ENCODE peak calls at places on chromosome 14, in ten cellular contexts. One of them, this sample, is unnamed.

GRCh38 chr14:30620178-30620577 is 1.9 kb upstream of the SCFD1 start:
- DNase-seq in GM13977: peak; percentile 46
- DNase-seq in A549: peak; percentile 7
- DNase-seq in adrenal gland: no peak
- DNase-seq in dorsolateral prefrontal cortex: no peak
- DNase-seq in kidney: no peak
- DNase-seq in nephron progenitor cell: no peak
- DNase-seq in HFF-Myc: no peak
- DNase-seq in uterus: no peak
- DNase-seq in esophagus muscularis mucosa: no peak
- DNase-seq in this sample: no peak

GRCh38 chr14:73888971-73889370 is 2.3 kb downstream of the ZNF410 start:
- DNase-seq in uterus: no peak
- DNase-seq in nephron progenitor cell: no peak
- DNase-seq in kidney: no peak
- DNase-seq in A549: no peak
- DNase-seq in GM13977: no peak
- DNase-seq in esophagus muscularis mucosa: no peak
- DNase-seq in dorsolateral prefrontal cortex: no peak
- DNase-seq in adrenal gland: no peak
- DNase-seq in HFF-Myc: no peak
- DNase-seq in this sample: no peak

GRCh38 chr14:98871796-98872195 is 400.2 kb downstream of the BCL11B start:
- DNase-seq in kidney: no peak
- DNase-seq in adrenal gland: peak; percentile 95
- DNase-seq in GM13977: no peak
- DNase-seq in uterus: no peak
- DNase-seq in nephron progenitor cell: no peak
- DNase-seq in esophagus muscularis mucosa: no peak
- DNase-seq in A549: no peak
- DNase-seq in HFF-Myc: no peak
- DNase-seq in dorsolateral prefrontal cortex: no peak
- DNase-seq in this sample: no peak

GRCh38 chr14:77158175-77158908 is 16.8 kb upstream of the ZDHHC22 start:
- DNase-seq in kidney: no peak
- DNase-seq in dorsolateral prefrontal cortex: peak; percentile 84
- DNase-seq in nephron progenitor cell: peak; percentile 53
- DNase-seq in adrenal gland: peak; percentile 70
- DNase-seq in A549: peak; percentile 52
- DNase-seq in esophagus muscularis mucosa: no peak
- DNase-seq in GM13977: no peak
- DNase-seq in HFF-Myc: peak; percentile 27
- DNase-seq in uterus: no peak
- DNase-seq in this sample: no peak

GRCh38 chr14:50600849-50601248 is 40.9 kb downstream of the ATL1 start:
- DNase-seq in kidney: no peak
- DNase-seq in nephron progenitor cell: peak; percentile 10
- DNase-seq in adrenal gland: no peak
- DNase-seq in esophagus muscularis mucosa: no peak
- DNase-seq in GM13977: no peak
- DNase-seq in A549: peak; percentile 41
- DNase-seq in uterus: no peak
- DNase-seq in HFF-Myc: no peak
- DNase-seq in dorsolateral prefrontal cortex: peak; percentile 46
- DNase-seq in this sample: no peak

GRCh38 chr14:59254911-59255545 is 66.6 kb downstream of the DAAM1 start:
- DNase-seq in nephron progenitor cell: no peak
- DNase-seq in uterus: peak; percentile 38
- DNase-seq in HFF-Myc: no peak
- DNase-seq in dorsolateral prefrontal cortex: no peak
- DNase-seq in adrenal gland: peak; percentile 35
- DNase-seq in GM13977: no peak
- DNase-seq in A549: no peak
- DNase-seq in kidney: no peak
- DNase-seq in esophagus muscularis mucosa: no peak
- DNase-seq in this sample: no peak

GRCh38 chr14:55536208-55536708 is 43.7 kb upstream of the KTN1 start:
- DNase-seq in A549: no peak
- DNase-seq in HFF-Myc: no peak
- DNase-seq in esophagus muscularis mucosa: no peak
- DNase-seq in GM13977: no peak
- DNase-seq in uterus: no peak
- DNase-seq in dorsolateral prefrontal cortex: no peak
- DNase-seq in adrenal gland: no peak
- DNase-seq in kidney: no peak
- DNase-seq in nephron progenitor cell: no peak
- DNase-seq in this sample: no peak

GRCh38 chr14:30569216-30569902 is 10.4 kb downstream of the G2E3 start:
- DNase-seq in nephron progenitor cell: no peak
- DNase-seq in HFF-Myc: no peak
- DNase-seq in kidney: no peak
- DNase-seq in adrenal gland: no peak
- DNase-seq in esophagus muscularis mucosa: no peak
- DNase-seq in dorsolateral prefrontal cortex: no peak
- DNase-seq in GM13977: no peak
- DNase-seq in uterus: no peak
- DNase-seq in A549: no peak
- DNase-seq in this sample: no peak

GRCh38 chr14:59126714-59127436 is 61.6 kb upstream of the DAAM1 start:
- DNase-seq in esophagus muscularis mucosa: no peak
- DNase-seq in adrenal gland: peak; percentile 42
- DNase-seq in kidney: no peak
- DNase-seq in nephron progenitor cell: peak; percentile 28
- DNase-seq in dorsolateral prefrontal cortex: no peak
- DNase-seq in HFF-Myc: peak; percentile 38
- DNase-seq in A549: peak; percentile 68
- DNase-seq in uterus: peak; percentile 37
- DNase-seq in GM13977: peak; percentile 51
- DNase-seq in this sample: peak; percentile 22

GRCh38 chr14:72887514-72887913 is 6.4 kb downstream of the DPF3 start:
- DNase-seq in GM13977: no peak
- DNase-seq in nephron progenitor cell: no peak
- DNase-seq in adrenal gland: no peak
- DNase-seq in HFF-Myc: no peak
- DNase-seq in esophagus muscularis mucosa: no peak
- DNase-seq in dorsolateral prefrontal cortex: no peak
- DNase-seq in A549: no peak
- DNase-seq in uterus: no peak
- DNase-seq in kidney: no peak
- DNase-seq in this sample: no peak

GRCh38 chr14:55180434-55180833 is 11.0 kb downstream of the DLGAP5 start:
- DNase-seq in HFF-Myc: no peak
- DNase-seq in nephron progenitor cell: no peak
- DNase-seq in GM13977: peak; percentile 57
- DNase-seq in uterus: no peak
- DNase-seq in esophagus muscularis mucosa: no peak
- DNase-seq in A549: no peak
- DNase-seq in dorsolateral prefrontal cortex: no peak
- DNase-seq in kidney: no peak
- DNase-seq in adrenal gland: no peak
- DNase-seq in this sample: no peak

GRCh38 chr14:51094282-51094821 is 553 bp downstream of the TRIM9 start:
- DNase-seq in uterus: no peak
- DNase-seq in dorsolateral prefrontal cortex: peak; percentile 39
- DNase-seq in nephron progenitor cell: peak; percentile 32
- DNase-seq in kidney: peak; percentile 79
- DNase-seq in A549: peak; percentile 46
- DNase-seq in adrenal gland: no peak
- DNase-seq in esophagus muscularis mucosa: no peak
- DNase-seq in GM13977: no peak
- DNase-seq in HFF-Myc: no peak
- DNase-seq in this sample: peak; percentile 20

GRCh38 chr14:103562385-103563088 is at the start of the genes BAG5 and COA8:
- DNase-seq in HFF-Myc: peak; percentile 36
- DNase-seq in nephron progenitor cell: peak; percentile 96
- DNase-seq in GM13977: peak; percentile 98
- DNase-seq in adrenal gland: peak; percentile 80
- DNase-seq in kidney: peak; percentile 97
- DNase-seq in dorsolateral prefrontal cortex: peak; percentile 58
- DNase-seq in A549: peak; percentile 89
- DNase-seq in esophagus muscularis mucosa: no peak
- DNase-seq in uterus: peak; percentile 78
- DNase-seq in this sample: peak; percentile 93

GRCh38 chr14:79584679-79585078 is 626.6 kb downstream of the DIO2 start:
- DNase-seq in A549: peak; percentile 61
- DNase-seq in dorsolateral prefrontal cortex: no peak
- DNase-seq in esophagus muscularis mucosa: no peak
- DNase-seq in GM13977: no peak
- DNase-seq in kidney: no peak
- DNase-seq in nephron progenitor cell: no peak
- DNase-seq in adrenal gland: peak; percentile 21
- DNase-seq in HFF-Myc: peak; percentile 85
- DNase-seq in uterus: no peak
- DNase-seq in this sample: no peak
- TF ChIP-seq CTCF in A549: peak; percentile 25
- TF ChIP-seq CTCF in dorsolateral prefrontal cortex: no peak
- TF ChIP-seq CTCF in esophagus muscularis mucosa: no peak
- TF ChIP-seq CTCF in GM13977: no peak
- TF ChIP-seq CTCF in kidney: no peak
- TF ChIP-seq CTCF in nephron progenitor cell: no peak
- TF ChIP-seq CTCF in adrenal gland: no peak
- TF ChIP-seq CTCF in HFF-Myc: peak; percentile 55
- TF ChIP-seq CTCF in uterus: no peak
- TF ChIP-seq CTCF in this sample: no peak

GRCh38 chr14:104799657-104800599 is 973 bp upstream of the ZBTB42 start:
- DNase-seq in GM13977: peak; percentile 97
- DNase-seq in adrenal gland: peak; percentile 91
- DNase-seq in nephron progenitor cell: peak; percentile 82
- DNase-seq in kidney: peak; percentile 96
- DNase-seq in HFF-Myc: no peak
- DNase-seq in uterus: peak; percentile 90
- DNase-seq in esophagus muscularis mucosa: peak; percentile 94
- DNase-seq in dorsolateral prefrontal cortex: no peak
- DNase-seq in A549: no peak
- DNase-seq in this sample: peak; percentile 72
- TF ChIP-seq CTCF in GM13977: peak; percentile 23
- TF ChIP-seq CTCF in adrenal gland: peak; percentile 14
- TF ChIP-seq CTCF in nephron progenitor cell: peak; percentile 14
- TF ChIP-seq CTCF in kidney: peak; percentile 28
- TF ChIP-seq CTCF in HFF-Myc: no peak
- TF ChIP-seq CTCF in uterus: peak; percentile 25
- TF ChIP-seq CTCF in esophagus muscularis mucosa: peak; percentile 23
- TF ChIP-seq CTCF in dorsolateral prefrontal cortex: peak; percentile 18
- TF ChIP-seq CTCF in A549: peak; percentile 5
- TF ChIP-seq CTCF in this sample: no peak

GRCh38 chr14:75543786-75544185 is 21.5 kb downstream of the BATF start:
- DNase-seq in A549: no peak
- DNase-seq in esophagus muscularis mucosa: no peak
- DNase-seq in nephron progenitor cell: no peak
- DNase-seq in GM13977: no peak
- DNase-seq in adrenal gland: no peak
- DNase-seq in kidney: no peak
- DNase-seq in HFF-Myc: no peak
- DNase-seq in dorsolateral prefrontal cortex: no peak
- DNase-seq in uterus: no peak
- DNase-seq in this sample: no peak

GRCh38 chr14:75545907-75546306 is 23.6 kb downstream of the BATF start:
- DNase-seq in kidney: no peak
- DNase-seq in adrenal gland: no peak
- DNase-seq in esophagus muscularis mucosa: no peak
- DNase-seq in uterus: no peak
- DNase-seq in HFF-Myc: no peak
- DNase-seq in GM13977: no peak
- DNase-seq in nephron progenitor cell: no peak
- DNase-seq in A549: no peak
- DNase-seq in dorsolateral prefrontal cortex: no peak
- DNase-seq in this sample: no peak

GRCh38 chr14:75540479-75540851 is 18.2 kb downstream of the BATF start:
- DNase-seq in HFF-Myc: no peak
- DNase-seq in adrenal gland: no peak
- DNase-seq in GM13977: no peak
- DNase-seq in nephron progenitor cell: no peak
- DNase-seq in esophagus muscularis mucosa: no peak
- DNase-seq in kidney: no peak
- DNase-seq in A549: no peak
- DNase-seq in dorsolateral prefrontal cortex: no peak
- DNase-seq in uterus: no peak
- DNase-seq in this sample: no peak

GRCh38 chr14:75542585-75543091 is 20.4 kb downstream of the BATF start:
- DNase-seq in GM13977: peak; percentile 84
- DNase-seq in uterus: peak; percentile 28
- DNase-seq in adrenal gland: peak; percentile 93
- DNase-seq in A549: no peak
- DNase-seq in nephron progenitor cell: no peak
- DNase-seq in kidney: peak; percentile 92
- DNase-seq in dorsolateral prefrontal cortex: no peak
- DNase-seq in esophagus muscularis mucosa: no peak
- DNase-seq in HFF-Myc: no peak
- DNase-seq in this sample: no peak

GRCh38 chr14:75543258-75543657 is 21.0 kb downstream of the BATF start:
- DNase-seq in adrenal gland: no peak
- DNase-seq in uterus: no peak
- DNase-seq in HFF-Myc: no peak
- DNase-seq in dorsolateral prefrontal cortex: no peak
- DNase-seq in GM13977: no peak
- DNase-seq in A549: no peak
- DNase-seq in nephron progenitor cell: no peak
- DNase-seq in kidney: no peak
- DNase-seq in esophagus muscularis mucosa: no peak
- DNase-seq in this sample: no peak
- TF ChIP-seq CTCF in adrenal gland: no peak
- TF ChIP-seq CTCF in uterus: no peak
- TF ChIP-seq CTCF in HFF-Myc: no peak
- TF ChIP-seq CTCF in dorsolateral prefrontal cortex: no peak
- TF ChIP-seq CTCF in GM13977: no peak
- TF ChIP-seq CTCF in A549: no peak
- TF ChIP-seq CTCF in nephron progenitor cell: no peak
- TF ChIP-seq CTCF in kidney: no peak
- TF ChIP-seq CTCF in esophagus muscularis mucosa: no peak
- TF ChIP-seq CTCF in this sample: no peak

GRCh38 chr14:93825235-93825553 is 36.9 kb upstream of the PRIMA1 start:
- DNase-seq in nephron progenitor cell: no peak
- DNase-seq in adrenal gland: no peak
- DNase-seq in GM13977: no peak
- DNase-seq in esophagus muscularis mucosa: no peak
- DNase-seq in HFF-Myc: no peak
- DNase-seq in A549: no peak
- DNase-seq in kidney: no peak
- DNase-seq in uterus: no peak
- DNase-seq in dorsolateral prefrontal cortex: no peak
- DNase-seq in this sample: no peak
- TF ChIP-seq CTCF in nephron progenitor cell: no peak
- TF ChIP-seq CTCF in adrenal gland: no peak
- TF ChIP-seq CTCF in GM13977: no peak
- TF ChIP-seq CTCF in esophagus muscularis mucosa: no peak
- TF ChIP-seq CTCF in HFF-Myc: no peak
- TF ChIP-seq CTCF in A549: no peak
- TF ChIP-seq CTCF in kidney: no peak
- TF ChIP-seq CTCF in uterus: no peak
- TF ChIP-seq CTCF in dorsolateral prefrontal cortex: no peak
- TF ChIP-seq CTCF in this sample: no peak

GRCh38 chr14:83847102-83847501 is 1682.8 kb upstream of the FLRT2 start:
- DNase-seq in kidney: no peak
- DNase-seq in nephron progenitor cell: no peak
- DNase-seq in GM13977: no peak
- DNase-seq in HFF-Myc: no peak
- DNase-seq in uterus: no peak
- DNase-seq in A549: no peak
- DNase-seq in dorsolateral prefrontal cortex: no peak
- DNase-seq in esophagus muscularis mucosa: no peak
- DNase-seq in adrenal gland: no peak
- DNase-seq in this sample: no peak

GRCh38 chr14:83849999-83850611 is 1679.8 kb upstream of the FLRT2 start:
- DNase-seq in adrenal gland: no peak
- DNase-seq in A549: no peak
- DNase-seq in nephron progenitor cell: no peak
- DNase-seq in uterus: no peak
- DNase-seq in GM13977: no peak
- DNase-seq in HFF-Myc: no peak
- DNase-seq in esophagus muscularis mucosa: no peak
- DNase-seq in kidney: no peak
- DNase-seq in dorsolateral prefrontal cortex: no peak
- DNase-seq in this sample: no peak
- TF ChIP-seq CTCF in adrenal gland: no peak
- TF ChIP-seq CTCF in A549: no peak
- TF ChIP-seq CTCF in nephron progenitor cell: no peak
- TF ChIP-seq CTCF in uterus: no peak
- TF ChIP-seq CTCF in GM13977: no peak
- TF ChIP-seq CTCF in HFF-Myc: no peak
- TF ChIP-seq CTCF in esophagus muscularis mucosa: no peak
- TF ChIP-seq CTCF in kidney: no peak
- TF ChIP-seq CTCF in dorsolateral prefrontal cortex: no peak
- TF ChIP-seq CTCF in this sample: no peak

This sample was measured in endothelial cell.